ENCODE peak calls at places on chromosomes 1 and 21, in nine cellular contexts. H is NCI-H1436 treated with DMSO at 0.1 percent for 48 hours, G is tibial artery, Q is HFF-Myc, B is endothelial cell, C is mucosa of descending colon, S is SW 1271, N is Caco-2, K is epithelial cell of esophagus. J is an unnamed sample.

GRCh38 chr1:14786104-14786675 is 187.7 kb downstream of the KAZN start:
- DNase-seq in N (no peak), K (no peak), G (no peak), S (no peak), Q (no peak), H (no peak), B (no peak), C (no peak), J (no peak)

GRCh38 chr21:28252923-28253322 is 739.8 kb downstream of the LTN1 start:
- DNase-seq in G (no peak), N (no peak), Q (no peak), S (no peak), C (no peak), H (no peak), B (no peak), K (no peak), J (no peak)

GRCh38 chr1:34781071-34781843 is at the start of gene GJB3:
- DNase-seq in H (no peak), G (peak), C (no peak), S (no peak), Q (no peak), K (peak), B (peak), N (peak), J (peak)

GRCh38 chr1:20603473-20604464 is 14.9 kb downstream of the CDA start:
- DNase-seq in Q (peak), C (no peak), K (peak), S (no peak), B (no peak), G (no peak), H (no peak), N (no peak), J (peak)

GRCh38 chr1:55214214-55214902 is 806 bp downstream of the USP24 start:
- DNase-seq in K (no peak), H (no peak), Q (no peak), C (peak), N (peak), G (peak), B (peak), S (no peak), J (peak)

GRCh38 chr1:84939151-84939550 is 46.1 kb upstream of the LPAR3 start:
- DNase-seq in S (no peak), C (no peak), Q (no peak), G (no peak), K (no peak), N (no peak), H (no peak), B (no peak), J (no peak)

GRCh38 chr1:230291731-230292620 is 134.2 kb downstream of the PGBD5 start:
- DNase-seq in K (no peak), C (no peak), Q (no peak), N (no peak), G (peak), B (no peak), S (no peak), H (no peak), J (no peak)

GRCh38 chr1:230891984-230892383 is 23.7 kb upstream of the C1orf198 start:
- DNase-seq in N (no peak), B (no peak), Q (no peak), G (no peak), H (no peak), C (no peak), S (no peak), K (no peak), J (no peak)

GRCh38 chr1:24316659-24317058 is 2.5 kb upstream of the GRHL3 start:
- DNase-seq in G (no peak), Q (no peak), C (no peak), H (no peak), K (no peak), B (no peak), N (no peak), S (no peak), J (no peak)

J was measured in mammary epithelial cell.